ENCODE peak calls at places on chromosome 10, in nine cellular contexts. L is tibial nerve, O is ovary, Q is Peyer's patch, G is IMR-90, M is HCT116, I is heart left ventricle, K is thyroid gland, X is body of pancreas. A is an unnamed sample.

GRCh38 chr10:99906470-99906869 is 103.3 kb downstream of the DNMBP start:
- DNase-seq in L (no peak), O (peak; percentile 41), Q (no peak), G (peak; percentile 96), M (peak; percentile 90), I (peak; percentile 11), K (no peak), X (peak; percentile 17), A (no peak)

GRCh38 chr10:125020386-125020785 is 78.5 kb downstream of the ZRANB1 start:
- DNase-seq in L (no peak), O (no peak), Q (no peak), G (no peak), M (no peak), I (no peak), K (no peak), X (no peak), A (no peak)

GRCh38 chr10:72162978-72163377 is 52.8 kb upstream of the ANAPC16 start:
- DNase-seq in L (no peak), O (no peak), Q (no peak), G (peak; percentile 74), M (no peak), I (no peak), K (no peak), X (no peak), A (no peak)

GRCh38 chr10:129531195-129531968 is 64.3 kb downstream of the MGMT start:
- DNase-seq in L (no peak), O (no peak), Q (no peak), G (peak; percentile 56), M (peak; percentile 7), I (no peak), K (no peak), X (no peak), A (no peak)

GRCh38 chr10:133243593-133243992 is 5.9 kb downstream of the VENTX start:
- DNase-seq in L (no peak), O (no peak), Q (no peak), G (no peak), M (no peak), I (no peak), K (no peak), X (no peak), A (no peak)

GRCh38 chr10:27529010-27529783 is 25.1 kb downstream of the RAB18 start:
- DNase-seq in L (no peak), O (no peak), Q (no peak), G (peak; percentile 31), M (no peak), I (no peak), K (no peak), X (no peak), A (no peak)

GRCh38 chr10:23337616-23338015 is 7.0 kb downstream of the C10orf67 start:
- DNase-seq in L (no peak), O (no peak), Q (no peak), G (no peak), M (no peak), I (no peak), K (no peak), X (no peak), A (no peak)

GRCh38 chr10:45155784-45156183 is 155.1 kb downstream of the ZNF22 start:
- DNase-seq in L (no peak), O (no peak), Q (no peak), G (no peak), M (no peak), I (no peak), K (no peak), X (no peak), A (no peak)

GRCh38 chr10:106795619-106796018 is 368.9 kb downstream of the SORCS1 start:
- DNase-seq in L (no peak), O (peak; percentile 36), Q (no peak), G (no peak), M (no peak), I (peak; percentile 18), K (peak; percentile 65), X (peak; percentile 48), A (no peak)

GRCh38 chr10:99798920-99799319 is 16.5 kb downstream of the ABCC2 start:
- DNase-seq in L (no peak), O (no peak), Q (no peak), G (no peak), M (no peak), I (no peak), K (no peak), X (no peak), A (no peak)

GRCh38 chr10:110629680-110630191 is 14.4 kb upstream of the RBM20 start:
- DNase-seq in L (no peak), O (no peak), Q (no peak), G (peak; percentile 89), M (no peak), I (no peak), K (peak; percentile 24), X (peak; percentile 33), A (no peak)

GRCh38 chr10:124596116-124596785 is 134.6 kb downstream of the LHPP start:
- DNase-seq in L (no peak), O (no peak), Q (no peak), G (no peak), M (no peak), I (no peak), K (no peak), X (no peak), A (no peak)

GRCh38 chr10:27494116-27494515 is 10.0 kb upstream of the RAB18 start:
- DNase-seq in L (no peak), O (no peak), Q (no peak), G (no peak), M (no peak), I (no peak), K (no peak), X (no peak), A (no peak)

GRCh38 chr10:59799421-59799820 is 46.2 kb upstream of the MRLN start:
- DNase-seq in L (no peak), O (no peak), Q (no peak), G (no peak), M (no peak), I (no peak), K (no peak), X (no peak), A (no peak)
- H3K36me3 ChIP-seq in L (peaks cover 3% of the 10 kb centered on the region), O (no peaks in the 10 kb centered on the region), Q (peaks cover 3% of the 10 kb centered on the region), G (peaks cover 17% of the 10 kb centered on the region), M (peaks cover 9% of the 10 kb centered on the region), I (peaks cover 63% of the 10 kb centered on the region), K (peaks cover 9% of the 10 kb centered on the region), X (no peaks in the 10 kb centered on the region), A (peaks cover 96% of the 10 kb centered on the region)

DNA sequence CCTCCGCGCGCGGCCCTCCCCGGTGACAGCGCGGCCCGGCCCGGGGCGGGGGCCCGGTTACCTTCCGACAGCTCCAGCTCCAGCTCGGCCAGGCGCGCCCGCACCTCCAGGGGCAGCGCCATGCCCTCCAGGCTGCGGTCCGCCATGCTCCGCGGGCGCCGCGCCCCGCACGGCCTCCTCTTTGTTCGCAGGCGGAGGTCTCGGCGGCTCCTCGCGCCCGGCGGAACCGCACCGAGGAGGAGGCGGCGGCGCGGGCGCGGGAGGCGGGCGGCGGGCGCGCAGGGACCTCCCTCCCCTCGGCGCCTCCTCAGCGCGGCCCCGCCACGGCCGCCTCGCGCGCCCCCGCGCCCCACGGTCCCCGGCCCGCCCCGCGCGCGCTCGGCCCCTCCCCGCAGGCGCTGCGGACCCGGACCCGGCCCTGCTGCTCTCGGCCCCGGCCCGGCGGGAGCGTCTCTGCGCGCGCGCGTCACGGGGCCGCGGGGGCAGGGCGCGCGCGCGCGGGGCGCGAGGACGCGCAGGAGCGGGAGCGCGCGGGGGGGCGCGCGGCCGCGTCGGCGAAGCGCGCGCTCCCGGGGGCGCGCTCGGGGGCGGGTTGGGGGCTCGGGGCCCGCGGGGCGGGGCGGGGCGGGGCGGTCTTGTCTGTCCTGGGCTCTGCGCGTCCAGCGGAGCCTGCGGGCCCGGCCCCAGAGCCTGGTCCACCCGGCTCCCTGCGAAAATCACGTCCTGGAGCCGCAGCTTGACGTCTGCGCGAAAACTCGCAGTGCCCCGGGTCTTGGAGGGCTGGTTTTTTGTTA is at the start of gene DIP2C:
- DNase-seq in L (peak; percentile 54), O (peak; percentile 83), Q (no peak), G (peak; percentile 77), M (peak; percentile 16), I (peak; percentile 80), K (peak; percentile 71), X (peak; percentile 76), A (no peak)
- TF ChIP-seq POLR2A in L (peak; percentile 62), O (peak; percentile 24), Q (no peak), G (peak; percentile 55), M (no peak), I (no peak), K (no peak), X (no peak), A (peak; percentile 37)

GRCh38 chr10:506451-507354 is 182.8 kb downstream of the DIP2C start:
- DNase-seq in L (no peak), O (peak; percentile 19), Q (no peak), G (no peak), M (no peak), I (no peak), K (no peak), X (no peak), A (no peak)

GRCh38 chr10:507355-507699 is 182.1 kb downstream of the DIP2C start:
- DNase-seq in L (no peak), O (peak; percentile 13), Q (no peak), G (no peak), M (no peak), I (no peak), K (no peak), X (no peak), A (no peak)

GRCh38 chr10:504131-504611 is 185.3 kb downstream of the DIP2C start:
- DNase-seq in L (no peak), O (peak; percentile 10), Q (no peak), G (no peak), M (no peak), I (no peak), K (no peak), X (no peak), A (no peak)

GRCh38 chr10:505459-505858 is 184.0 kb downstream of the DIP2C start:
- DNase-seq in L (no peak), O (peak; percentile 4), Q (no peak), G (no peak), M (no peak), I (no peak), K (no peak), X (no peak), A (no peak)

DNA sequence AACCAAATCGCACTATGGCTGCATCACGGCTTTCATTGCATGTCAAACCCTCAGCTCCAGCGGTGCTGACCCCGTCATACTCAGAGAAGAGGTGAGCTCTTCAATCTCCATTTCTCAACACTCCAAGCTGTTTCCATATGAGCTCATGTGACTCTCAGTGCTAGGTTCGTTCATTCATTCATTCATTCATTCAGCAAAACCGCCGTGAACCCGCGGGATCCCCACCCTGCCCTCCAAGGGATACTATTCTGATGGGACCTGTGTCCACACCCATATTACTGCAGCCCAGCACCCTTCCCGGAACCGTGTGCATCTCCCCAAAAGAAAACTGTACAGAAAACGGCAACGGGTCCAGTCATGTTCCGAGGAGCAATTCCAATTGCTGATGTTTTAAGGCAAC is 184.7 kb downstream of the DIP2C start:
- DNase-seq in L (no peak), O (peak; percentile 8), Q (no peak), G (no peak), M (no peak), I (no peak), K (no peak), X (no peak), A (no peak)
- TF ChIP-seq CTCF in L (no peak), O (no peak), Q (no peak), G (no peak), M (no peak), I (no peak), K (no peak), X (no peak), A (no peak)

GRCh38 chr10:13629116-13629515 is 42.4 kb downstream of the PRPF18 start:
- DNase-seq in L (no peak), O (no peak), Q (no peak), G (no peak), M (no peak), I (no peak), K (peak; percentile 16), X (no peak), A (no peak)
- H3K36me3 ChIP-seq in L (no peaks in the 10 kb centered on the region), O (no peaks in the 10 kb centered on the region), Q (no peaks in the 10 kb centered on the region), G (peaks cover 19% of the 10 kb centered on the region), M (no peaks in the 10 kb centered on the region), I (peaks cover 55% of the 10 kb centered on the region), K (peaks cover 4% of the 10 kb centered on the region), X (no peaks in the 10 kb centered on the region), A (peaks cover 70% of the 10 kb centered on the region)